ENCODE peak calls at places on chromosome 3, in five cellular contexts. One of them, this sample, is unnamed.

GRCh38 chr3:73848173-73848751 is 223.5 kb upstream of the PDZRN3 start:
- DNase-seq in body of pancreas: no peak
- DNase-seq in osteocyte: no peak
- DNase-seq in Calu3: no peak
- DNase-seq in PC-3: peak
- DNase-seq in this sample: no peak

GRCh38 chr3:119313461-119313860 is 19.3 kb downstream of the ARHGAP31 start:
- DNase-seq in Calu3: no peak
- DNase-seq in PC-3: no peak
- DNase-seq in osteocyte: no peak
- DNase-seq in body of pancreas: no peak
- DNase-seq in this sample: no peak

GRCh38 chr3:40846466-40846865 is 321.7 kb downstream of the ZNF621 start:
- DNase-seq in Calu3: no peak
- DNase-seq in osteocyte: peak
- DNase-seq in PC-3: no peak
- DNase-seq in body of pancreas: no peak
- DNase-seq in this sample: no peak

GRCh38 chr3:67044295-67044694 is 46.2 kb downstream of the KBTBD8 start:
- DNase-seq in PC-3: no peak
- DNase-seq in Calu3: no peak
- DNase-seq in osteocyte: no peak
- DNase-seq in body of pancreas: no peak
- DNase-seq in this sample: no peak

GRCh38 chr3:193780810-193781472 is 187.9 kb downstream of the OPA1 start:
- DNase-seq in PC-3: peak
- DNase-seq in osteocyte: no peak
- DNase-seq in body of pancreas: peak
- DNase-seq in Calu3: peak
- DNase-seq in this sample: peak

GRCh38 chr3:156626104-156626503 is 48.3 kb upstream of the TIPARP start:
- DNase-seq in PC-3: peak
- DNase-seq in osteocyte: no peak
- DNase-seq in body of pancreas: no peak
- DNase-seq in Calu3: peak
- DNase-seq in this sample: no peak

GRCh38 chr3:134600685-134601502 is 49.9 kb downstream of the KY start:
- DNase-seq in body of pancreas: peak
- DNase-seq in Calu3: peak
- DNase-seq in PC-3: peak
- DNase-seq in osteocyte: peak
- DNase-seq in this sample: peak

GRCh38 chr3:167835359-167835758 is 99.8 kb downstream of the SERPINI1 start:
- DNase-seq in PC-3: no peak
- DNase-seq in body of pancreas: no peak
- DNase-seq in Calu3: no peak
- DNase-seq in osteocyte: no peak
- DNase-seq in this sample: no peak

GRCh38 chr3:21785765-21786453 is 34.9 kb upstream of the ZNF385D start:
- DNase-seq in osteocyte: no peak
- DNase-seq in body of pancreas: no peak
- DNase-seq in PC-3: no peak
- DNase-seq in Calu3: no peak
- DNase-seq in this sample: no peak

GRCh38 chr3:66418432-66419052 is 82.3 kb downstream of the LRIG1 start:
- DNase-seq in Calu3: no peak
- DNase-seq in osteocyte: no peak
- DNase-seq in body of pancreas: peak
- DNase-seq in PC-3: no peak
- DNase-seq in this sample: no peak

GRCh38 chr3:156620901-156621300 is 53.5 kb upstream of the TIPARP start:
- DNase-seq in Calu3: no peak
- DNase-seq in PC-3: no peak
- DNase-seq in osteocyte: no peak
- DNase-seq in body of pancreas: no peak
- DNase-seq in this sample: no peak

GRCh38 chr3:36891651-36892268 is 53.1 kb downstream of the TRANK1 start:
- DNase-seq in Calu3: no peak
- DNase-seq in osteocyte: no peak
- DNase-seq in PC-3: no peak
- DNase-seq in body of pancreas: no peak
- DNase-seq in this sample: no peak

GRCh38 chr3:118884748-118885206 is 149.9 kb downstream of the IGSF11 start:
- DNase-seq in Calu3: peak
- DNase-seq in PC-3: peak
- DNase-seq in osteocyte: no peak
- DNase-seq in body of pancreas: peak
- DNase-seq in this sample: peak

GRCh38 chr3:48561045-48561736 is 2.4 kb downstream of the UCN2 start:
- DNase-seq in PC-3: no peak
- DNase-seq in Calu3: no peak
- DNase-seq in body of pancreas: no peak
- DNase-seq in osteocyte: no peak
- DNase-seq in this sample: peak

GRCh38 chr3:105867690-105868449 is 942 bp downstream of the CBLB start:
- DNase-seq in Calu3: no peak
- DNase-seq in PC-3: peak
- DNase-seq in osteocyte: no peak
- DNase-seq in body of pancreas: no peak
- DNase-seq in this sample: no peak

GRCh38 chr3:183291511-183292031 is 38.5 kb downstream of the B3GNT5 start:
- DNase-seq in Calu3: no peak
- DNase-seq in PC-3: peak
- DNase-seq in osteocyte: no peak
- DNase-seq in body of pancreas: no peak
- DNase-seq in this sample: no peak

GRCh38 chr3:17151598-17152373 is 267.0 kb downstream of the PLCL2 start:
- DNase-seq in Calu3: no peak
- DNase-seq in osteocyte: no peak
- DNase-seq in PC-3: no peak
- DNase-seq in body of pancreas: no peak
- DNase-seq in this sample: no peak

GRCh38 chr3:66394261-66395249 is 106.3 kb downstream of the LRIG1 start:
- DNase-seq in PC-3: no peak
- DNase-seq in osteocyte: no peak
- DNase-seq in Calu3: no peak
- DNase-seq in body of pancreas: no peak
- DNase-seq in this sample: no peak

GRCh38 chr3:190514163-190515153 is 573 bp downstream of the IL1RAP start:
- DNase-seq in osteocyte: no peak
- DNase-seq in PC-3: peak
- DNase-seq in body of pancreas: peak
- DNase-seq in Calu3: peak
- DNase-seq in this sample: no peak

GRCh38 chr3:129618901-129619671 is 12.6 kb upstream of the PLXND1 start:
- DNase-seq in Calu3: no peak
- DNase-seq in body of pancreas: no peak
- DNase-seq in osteocyte: peak
- DNase-seq in PC-3: no peak
- DNase-seq in this sample: no peak

GRCh38 chr3:179673522-179673921 is 20.7 kb downstream of the USP13 start:
- DNase-seq in Calu3: no peak
- DNase-seq in osteocyte: no peak
- DNase-seq in PC-3: no peak
- DNase-seq in body of pancreas: no peak
- DNase-seq in this sample: no peak

GRCh38 chr3:156691920-156692319 is 17.5 kb downstream of the TIPARP start:
- DNase-seq in Calu3: no peak
- DNase-seq in PC-3: peak
- DNase-seq in osteocyte: no peak
- DNase-seq in body of pancreas: no peak
- DNase-seq in this sample: no peak

GRCh38 chr3:38836561-38836960 is 20.5 kb upstream of the SCN10A start:
- DNase-seq in Calu3: no peak
- DNase-seq in osteocyte: no peak
- DNase-seq in body of pancreas: no peak
- DNase-seq in PC-3: no peak
- DNase-seq in this sample: no peak

GRCh38 chr3:40741729-40742128 is 217.0 kb downstream of the ZNF621 start:
- DNase-seq in body of pancreas: no peak
- DNase-seq in PC-3: no peak
- DNase-seq in Calu3: no peak
- DNase-seq in osteocyte: no peak
- DNase-seq in this sample: no peak

GRCh38 chr3:166223120-166223519 is 385.9 kb upstream of the BCHE start:
- DNase-seq in osteocyte: no peak
- DNase-seq in body of pancreas: no peak
- DNase-seq in PC-3: no peak
- DNase-seq in Calu3: no peak
- DNase-seq in this sample: no peak

GRCh38 chr3:112640333-112640863 is 545 bp downstream of the CCDC80 start:
- DNase-seq in Calu3: no peak
- DNase-seq in PC-3: peak
- DNase-seq in body of pancreas: no peak
- DNase-seq in osteocyte: no peak
- DNase-seq in this sample: no peak

GRCh38 chr3:55571913-55572312 is 84.8 kb upstream of the WNT5A start:
- DNase-seq in body of pancreas: peak
- DNase-seq in Calu3: peak
- DNase-seq in osteocyte: no peak
- DNase-seq in PC-3: no peak
- DNase-seq in this sample: no peak

GRCh38 chr3:69460034-69460433 is 74.1 kb upstream of the FRMD4B start:
- DNase-seq in Calu3: no peak
- DNase-seq in osteocyte: no peak
- DNase-seq in body of pancreas: no peak
- DNase-seq in PC-3: no peak
- DNase-seq in this sample: no peak

DNA sequence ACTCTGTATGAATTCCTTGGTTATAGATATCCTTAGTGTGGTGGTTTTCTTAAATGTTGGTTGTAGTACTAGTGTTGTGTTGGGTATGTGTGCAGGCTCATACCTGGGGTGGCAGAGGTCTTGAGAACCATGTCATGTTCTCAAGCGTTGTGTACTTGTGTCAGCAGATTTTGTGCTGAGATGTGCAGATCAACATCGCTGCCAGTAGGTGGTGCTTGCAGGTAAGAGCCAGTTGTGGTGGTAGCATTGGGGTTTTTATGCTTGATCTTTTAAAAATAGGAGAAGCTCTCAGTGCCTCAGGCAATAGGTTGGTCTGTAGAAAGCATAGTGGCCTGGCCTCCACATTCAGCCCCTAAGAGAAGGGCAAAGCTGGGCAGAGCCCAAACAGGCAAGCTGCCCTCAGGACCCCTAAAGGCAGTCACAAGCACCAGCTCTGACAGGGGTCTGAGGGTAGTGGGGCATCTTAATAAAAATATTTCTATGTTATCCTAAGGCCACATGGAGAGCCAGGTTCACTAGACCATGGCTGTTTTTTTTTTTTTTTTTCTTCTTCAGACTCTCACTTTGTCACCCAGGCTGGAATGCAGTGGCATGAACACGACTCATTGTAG is 164.0 kb downstream of the IL20RB start:
- DNase-seq in body of pancreas: peak
- DNase-seq in PC-3: peak
- DNase-seq in osteocyte: no peak
- DNase-seq in Calu3: peak
- DNase-seq in this sample: no peak
- TF ChIP-seq CTCF in body of pancreas: no peak
- TF ChIP-seq CTCF in PC-3: peak
- TF ChIP-seq CTCF in osteocyte: peak
- TF ChIP-seq CTCF in Calu3: peak
- TF ChIP-seq CTCF in this sample: peak

DNA sequence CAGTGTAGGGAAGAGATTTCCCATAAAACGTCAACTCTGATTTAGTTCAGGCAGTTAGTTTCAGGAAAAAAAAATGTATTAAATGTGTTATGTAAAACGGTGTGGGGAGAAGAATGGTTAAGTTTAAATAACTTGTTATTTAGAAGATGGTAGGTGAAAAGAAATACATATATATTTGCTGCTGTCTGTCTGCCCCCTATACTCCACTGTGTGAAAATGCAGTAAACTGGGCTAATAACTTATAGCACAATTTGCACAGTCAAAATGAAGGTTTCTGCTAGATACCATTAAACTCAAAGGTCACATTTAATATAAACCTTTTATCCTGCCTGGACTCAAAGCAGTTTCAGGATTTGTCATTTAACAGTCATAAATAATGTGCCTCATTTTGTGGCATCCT is 515.0 kb downstream of the FGF12 start:
- DNase-seq in Calu3: no peak
- DNase-seq in PC-3: no peak
- DNase-seq in osteocyte: no peak
- DNase-seq in body of pancreas: no peak
- DNase-seq in this sample: no peak
- TF ChIP-seq CTCF in Calu3: no peak
- TF ChIP-seq CTCF in PC-3: peak
- TF ChIP-seq CTCF in osteocyte: peak
- TF ChIP-seq CTCF in body of pancreas: no peak
- TF ChIP-seq CTCF in this sample: peak

GRCh38 chr3:9928158-9928557 is 5.5 kb upstream of the CRELD1 start:
- DNase-seq in PC-3: no peak
- DNase-seq in Calu3: no peak
- DNase-seq in osteocyte: no peak
- DNase-seq in body of pancreas: no peak
- DNase-seq in this sample: no peak

GRCh38 chr3:9933561-9934234 is at the start of gene CRELD1:
- DNase-seq in body of pancreas: peak
- DNase-seq in Calu3: peak
- DNase-seq in PC-3: peak
- DNase-seq in osteocyte: peak
- DNase-seq in this sample: peak

GRCh38 chr3:9932843-9933560 is 632 bp upstream of the CRELD1 start:
- DNase-seq in Calu3: peak
- DNase-seq in body of pancreas: peak
- DNase-seq in osteocyte: peak
- DNase-seq in PC-3: peak
- DNase-seq in this sample: peak

GRCh38 chr3:9932535-9932842 is 1.1 kb upstream of the CRELD1 start:
- DNase-seq in Calu3: no peak
- DNase-seq in body of pancreas: no peak
- DNase-seq in PC-3: no peak
- DNase-seq in osteocyte: no peak
- DNase-seq in this sample: no peak

GRCh38 chr3:9930804-9931418 is 2.7 kb upstream of the CRELD1 start:
- DNase-seq in body of pancreas: no peak
- DNase-seq in osteocyte: no peak
- DNase-seq in PC-3: peak
- DNase-seq in Calu3: no peak
- DNase-seq in this sample: no peak
- TF ChIP-seq CTCF in body of pancreas: no peak
- TF ChIP-seq CTCF in osteocyte: no peak
- TF ChIP-seq CTCF in PC-3: peak
- TF ChIP-seq CTCF in Calu3: no peak
- TF ChIP-seq CTCF in this sample: peak

GRCh38 chr3:20726786-20727185 is 540.8 kb upstream of the SGO1 start:
- DNase-seq in body of pancreas: no peak
- DNase-seq in PC-3: no peak
- DNase-seq in osteocyte: no peak
- DNase-seq in Calu3: no peak
- DNase-seq in this sample: no peak

DNA sequence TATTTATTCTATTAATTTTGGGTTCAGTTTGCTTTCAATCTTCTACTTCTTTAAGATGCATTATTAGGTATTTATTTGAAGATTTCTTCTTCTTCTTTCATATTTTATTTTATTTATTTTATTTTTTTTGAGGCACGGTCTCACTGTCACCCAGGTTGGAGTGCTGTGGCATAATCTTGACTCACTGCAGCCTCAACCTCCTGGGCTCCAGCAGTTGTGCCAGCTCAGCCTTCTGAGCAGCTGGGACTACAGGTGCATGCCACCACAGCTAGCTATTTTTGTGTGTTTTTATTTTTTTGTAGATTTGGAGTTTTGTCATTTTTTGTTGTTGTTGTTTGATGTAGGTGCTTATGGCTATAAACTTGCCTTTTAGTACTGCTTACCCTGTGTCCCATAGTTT is 543.2 kb upstream of the SGO1 start:
- DNase-seq in PC-3: no peak
- DNase-seq in Calu3: no peak
- DNase-seq in osteocyte: no peak
- DNase-seq in body of pancreas: no peak
- DNase-seq in this sample: no peak
- TF ChIP-seq CTCF in PC-3: no peak
- TF ChIP-seq CTCF in Calu3: no peak
- TF ChIP-seq CTCF in osteocyte: no peak
- TF ChIP-seq CTCF in body of pancreas: no peak
- TF ChIP-seq CTCF in this sample: no peak

This sample was measured in progenitor cell of endocrine pancreas.